ENCODE peak calls at places on chromosomes 12 and 14, in ten cellular contexts. W, X, E, J, K, B, D, F, U and Q are unnamed samples.
A peak's percentile ranks its signal among the peaks of the same experiment; 100 is the strongest.

GRCh38 chr12:92745874-92746553 is 43.2 kb downstream of the PLEKHG7 start:
- DNase-seq in U (no peak), W (peak; percentile 67), E (no peak), X (peak; percentile 92), D (no peak), K (peak; percentile 49), J (no peak), B (no peak), F (no peak), Q (no peak)

GRCh38 chr12:108967869-108968540 is 52.9 kb downstream of the SVOP start:
- DNase-seq in F (no peak), B (no peak), K (no peak), W (peak; percentile 25), J (no peak), E (no peak), U (no peak), X (no peak), D (no peak), Q (no peak)

GRCh38 chr14:91614187-91614586 is 104.1 kb upstream of the PPP4R3A start:
- DNase-seq in K (no peak), D (no peak), E (no peak), F (no peak), U (no peak), X (no peak), W (no peak), J (no peak), B (no peak), Q (no peak)

GRCh38 chr12:30847259-30847658 is 79.3 kb upstream of the TSPAN11 start:
- DNase-seq in B (no peak), F (no peak), W (peak; percentile 85), X (no peak), K (no peak), J (peak; percentile 34), D (no peak), U (no peak), E (peak; percentile 53), Q (no peak)

GRCh38 chr14:97578982-97579381 is 781.8 kb downstream of the VRK1 start:
- DNase-seq in D (no peak), X (no peak), J (no peak), W (no peak), K (no peak), E (no peak), U (no peak), F (no peak), B (no peak), Q (no peak)

GRCh38 chr14:94995551-94995950 is 161.8 kb downstream of the DICER1 start:
- DNase-seq in E (no peak), F (no peak), X (no peak), U (no peak), W (no peak), B (no peak), D (no peak), J (no peak), K (no peak), Q (no peak)

GRCh38 chr14:28766505-28767238 is at the start of gene FOXG1:
- DNase-seq in F (no peak), W (peak; percentile 61), J (peak; percentile 61), D (no peak), U (no peak), E (no peak), B (no peak), X (no peak), K (no peak), Q (no peak)

GRCh38 chr12:49655595-49656236 is 32.4 kb downstream of the PRPF40B start:
- DNase-seq in J (peak; percentile 55), D (no peak), K (no peak), E (no peak), B (no peak), W (no peak), U (no peak), F (no peak), X (no peak), Q (no peak)

GRCh38 chr14:100593751-100594624 is 6.8 kb upstream of the BEGAIN start:
- DNase-seq in F (no peak), W (no peak), B (no peak), D (no peak), E (no peak), J (no peak), X (no peak), K (no peak), U (no peak), Q (no peak)

GRCh38 chr14:24343795-24344660 is 4.2 kb upstream of the RIPK3 start:
- DNase-seq in W (no peak), U (no peak), J (no peak), K (no peak), B (no peak), E (no peak), X (no peak), D (no peak), F (no peak), Q (no peak)

GRCh38 chr14:81157431-81157830 is 63.3 kb downstream of the GTF2A1 start:
- DNase-seq in X (no peak), K (no peak), E (no peak), B (no peak), J (no peak), D (no peak), U (no peak), F (no peak), W (no peak), Q (no peak)

GRCh38 chr12:78062781-78063180 is 232.1 kb downstream of the NAV3 start:
- DNase-seq in D (no peak), U (no peak), K (no peak), X (no peak), B (no peak), W (peak; percentile 21), E (no peak), J (no peak), F (no peak), Q (no peak)